ENCODE peak calls at places on chromosomes 3 and 15, in eight cellular contexts. B, F, J, C, Z, L, I and U are unnamed samples.

GRCh38 chr3:120214161-120214560 is 70.9 kb downstream of the GPR156 start:
- DNase-seq in B (no peak), F (no peak), J (no peak), C (no peak), Z (no peak), L (no peak), I (no peak), U (no peak)

GRCh38 chr3:87426916-87427315 is 150.5 kb upstream of the POU1F1 start:
- DNase-seq in B (no peak), F (no peak), J (no peak), C (no peak), Z (no peak), L (no peak), I (no peak), U (no peak)

GRCh38 chr3:45688194-45688881 is 858 bp upstream of the SACM1L start:
- DNase-seq in B (peak; percentile 35), F (peak; percentile 74), J (no peak), C (no peak), Z (peak; percentile 61), L (no peak), I (no peak), U (no peak)

GRCh38 chr15:95845862-95846515 is 484.5 kb upstream of the NR2F2 start:
- DNase-seq in B (peak; percentile 98), F (no peak), J (no peak), C (no peak), Z (no peak), L (peak; percentile 43), I (no peak), U (no peak)

GRCh38 chr3:55729546-55729945 is 242.4 kb upstream of the WNT5A start:
- DNase-seq in B (no peak), F (no peak), J (no peak), C (no peak), Z (no peak), L (no peak), I (no peak), U (no peak)

GRCh38 chr3:196360586-196360985 is 22.4 kb upstream of the TM4SF19 start:
- DNase-seq in B (peak; percentile 15), F (no peak), J (no peak), C (no peak), Z (no peak), L (no peak), I (no peak), U (no peak)

GRCh38 chr3:179076243-179077027 is 4.8 kb upstream of the ZMAT3 start:
- DNase-seq in B (no peak), F (no peak), J (no peak), C (no peak), Z (no peak), L (no peak), I (no peak), U (no peak)

GRCh38 chr3:191290311-191291025 is 38.7 kb upstream of the CCDC50 start:
- DNase-seq in B (peak; percentile 2), F (no peak), J (no peak), C (no peak), Z (no peak), L (no peak), I (no peak), U (no peak)

GRCh38 chr3:190330936-190331734 is 8.9 kb upstream of the CLDN1 start:
- DNase-seq in B (no peak), F (no peak), J (no peak), C (no peak), Z (no peak), L (no peak), I (no peak), U (no peak)

GRCh38 chr15:59609730-59610712 is 1.6 kb upstream of the GCNT3 start:
- DNase-seq in B (peak; percentile 2), F (no peak), J (no peak), C (no peak), Z (no peak), L (no peak), I (no peak), U (no peak)

GRCh38 chr3:16467368-16467767 is 46.1 kb downstream of the RFTN1 start:
- DNase-seq in B (no peak), F (no peak), J (no peak), C (no peak), Z (no peak), L (no peak), I (no peak), U (no peak)

GRCh38 chr3:42830437-42831320 is 21.4 kb downstream of the ACKR2 start:
- DNase-seq in B (peak; percentile 66), F (peak; percentile 58), J (no peak), C (no peak), Z (peak; percentile 68), L (no peak), I (no peak), U (no peak)

GRCh38 chr3:128152419-128153155 is 694 bp upstream of the EEFSEC start:
- DNase-seq in B (peak; percentile 77), F (no peak), J (no peak), C (no peak), Z (no peak), L (no peak), I (no peak), U (no peak)

GRCh38 chr3:106215047-106215446 is 346.2 kb upstream of the CBLB start:
- DNase-seq in B (no peak), F (no peak), J (no peak), C (no peak), Z (no peak), L (no peak), I (no peak), U (no peak)

GRCh38 chr15:51751687-51752683 is 588 bp downstream of the TMOD2 start:
- DNase-seq in B (peak; percentile 35), F (peak; percentile 50), J (peak; percentile 88), C (peak; percentile 67), Z (peak; percentile 48), L (peak; percentile 62), I (no peak), U (peak; percentile 71)

GRCh38 chr15:67173786-67174185 is 80.7 kb downstream of the AAGAB start:
- DNase-seq in B (no peak), F (no peak), J (no peak), C (peak; percentile 28), Z (no peak), L (no peak), I (no peak), U (peak; percentile 61)

GRCh38 chr15:67176195-67176971 is 78.1 kb downstream of the AAGAB start:
- DNase-seq in B (no peak), F (no peak), J (no peak), C (peak; percentile 78), Z (peak; percentile 63), L (no peak), I (no peak), U (no peak)

GRCh38 chr15:67175643-67176071 is 78.8 kb downstream of the AAGAB start:
- DNase-seq in B (peak; percentile 83), F (no peak), J (no peak), C (no peak), Z (peak; percentile 55), L (peak; percentile 78), I (no peak), U (peak; percentile 83)

GRCh38 chr15:67174446-67174845 is 80.0 kb downstream of the AAGAB start:
- DNase-seq in B (no peak), F (no peak), J (no peak), C (no peak), Z (no peak), L (no peak), I (no peak), U (no peak)

GRCh38 chr15:67174864-67175573 is 79.4 kb downstream of the AAGAB start:
- DNase-seq in B (no peak), F (no peak), J (no peak), C (no peak), Z (peak; percentile 66), L (no peak), I (no peak), U (peak; percentile 58)
- H3K4me1 ChIP-seq in B (peaks cover 82% of the 10 kb centered on the region), F (peaks cover 11% of the 10 kb centered on the region), J (peaks cover 55% of the 10 kb centered on the region), C (peaks cover 41% of the 10 kb centered on the region), Z (peaks cover 38% of the 10 kb centered on the region), L (no peaks in the 10 kb centered on the region), I (peaks cover 5% of the 10 kb centered on the region), U (peaks cover 43% of the 10 kb centered on the region)

DNA sequence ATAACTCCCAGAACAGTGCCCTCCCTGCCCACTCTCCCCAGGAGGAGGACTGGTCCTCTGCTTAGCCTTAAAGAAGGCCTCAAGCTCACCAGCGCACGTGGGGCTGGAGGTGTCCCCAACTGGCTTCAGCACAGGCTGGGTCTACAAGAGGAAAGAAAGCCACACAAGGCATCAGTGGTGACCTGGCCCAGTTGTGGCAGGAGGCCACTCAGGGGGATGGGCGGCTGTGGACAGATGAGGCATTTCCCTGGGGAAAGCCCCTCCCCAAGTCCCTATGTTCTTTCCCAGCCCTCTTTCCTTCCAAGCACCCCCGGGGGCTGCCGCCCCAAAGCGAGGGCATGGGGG is 155.2 kb upstream of the TLE3 start:
- DNase-seq in B (no peak), F (no peak), J (no peak), C (no peak), Z (no peak), L (no peak), I (no peak), U (peak; percentile 52)
- H3K4me1 ChIP-seq in B (no peaks in the 10 kb centered on the region), F (no peaks in the 10 kb centered on the region), J (no peaks in the 10 kb centered on the region), C (peaks cover under 1% of the 10 kb centered on the region), Z (peaks cover 7% of the 10 kb centered on the region), L (no peaks in the 10 kb centered on the region), I (no peaks in the 10 kb centered on the region), U (no peaks in the 10 kb centered on the region)

DNA sequence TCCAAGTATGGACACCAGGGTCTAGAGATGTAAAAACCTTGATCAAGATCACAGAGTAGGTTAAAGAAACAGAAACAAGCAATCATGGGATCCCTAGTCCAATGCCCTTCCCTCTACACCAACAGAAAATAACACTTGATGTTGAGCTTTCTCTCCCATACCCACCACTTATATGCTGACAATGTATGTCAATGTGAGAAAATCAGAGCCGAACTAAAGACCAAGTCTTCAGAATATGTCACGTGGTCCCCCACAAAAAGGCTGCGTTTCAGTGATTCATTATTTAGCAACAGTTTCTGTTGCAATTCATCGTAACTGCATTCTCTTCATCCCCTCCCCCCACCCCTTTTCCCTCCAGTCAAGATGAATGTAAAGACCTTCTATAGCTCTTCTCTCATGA is 278.9 kb upstream of the STT3B start:
- DNase-seq in B (peak; percentile 44), F (no peak), J (no peak), C (no peak), Z (no peak), L (no peak), I (no peak), U (no peak)
- H3K4me1 ChIP-seq in B (no peaks in the 10 kb centered on the region), F (no peaks in the 10 kb centered on the region), J (no peaks in the 10 kb centered on the region), C (no peaks in the 10 kb centered on the region), Z (no peaks in the 10 kb centered on the region), L (no peaks in the 10 kb centered on the region), I (no peaks in the 10 kb centered on the region), U (no peaks in the 10 kb centered on the region)

DNA sequence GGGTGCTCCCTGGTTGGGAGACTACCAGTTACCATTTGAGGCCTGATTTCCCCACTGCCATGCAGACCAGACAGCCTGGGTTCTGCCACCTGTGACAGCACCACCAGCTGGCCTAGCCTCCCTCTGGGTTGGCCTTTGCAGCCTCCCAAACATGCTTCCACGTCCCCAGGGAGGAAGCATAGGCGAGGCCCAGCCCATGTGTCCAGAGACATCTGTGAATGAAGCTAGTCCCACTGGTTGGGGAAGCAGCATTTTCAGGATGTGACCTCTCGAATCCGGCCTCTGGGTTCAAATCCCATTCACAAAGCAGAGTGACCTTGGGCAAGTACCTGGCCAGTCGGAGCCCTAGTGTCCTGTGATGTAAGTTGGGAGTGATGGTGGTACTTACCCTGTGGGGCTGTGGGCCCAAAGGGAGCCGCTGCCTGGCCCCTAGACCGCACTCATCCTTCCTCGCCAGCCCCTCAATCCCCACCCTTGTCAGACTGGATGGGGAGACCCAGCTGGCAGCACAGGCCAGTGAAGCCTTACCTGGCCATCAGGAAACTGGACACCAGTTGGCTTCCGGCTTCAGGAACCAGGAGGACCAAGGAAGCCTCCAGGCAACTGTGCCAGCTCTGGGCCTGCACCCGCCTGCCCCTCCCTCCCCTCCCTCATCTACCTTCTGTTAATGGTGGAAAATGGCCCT is 6.0 kb downstream of the KLF15 start:
- DNase-seq in B (no peak), F (no peak), J (no peak), C (peak; percentile 46), Z (no peak), L (peak; percentile 32), I (no peak), U (peak; percentile 63)
- H3K4me1 ChIP-seq in B (peaks cover 3% of the 10 kb centered on the region), F (no peaks in the 10 kb centered on the region), J (peaks cover 22% of the 10 kb centered on the region), C (peaks cover 42% of the 10 kb centered on the region), Z (peaks cover 10% of the 10 kb centered on the region), L (peaks cover 3% of the 10 kb centered on the region), I (no peaks in the 10 kb centered on the region), U (no peaks in the 10 kb centered on the region)